ENCODE peak calls at places on chromosomes 3 and 15, in nine cellular contexts. One of them, this sample, is unnamed.

GRCh38 chr15:67126551-67127333 is 61.3 kb downstream of the SMAD3 start:
- DNase-seq in A549: no peak
- DNase-seq in transverse colon: no peak
- DNase-seq in cardiac muscle cell: no peak
- DNase-seq in PC-3: peak; percentile 49
- DNase-seq in IMR-90: no peak
- DNase-seq in ovary: no peak
- DNase-seq in right cardiac atrium: no peak
- DNase-seq in psoas muscle: no peak
- DNase-seq in this sample: no peak

GRCh38 chr3:23823620-23824019 is 17.9 kb downstream of the UBE2E1 start:
- DNase-seq in A549: no peak
- DNase-seq in transverse colon: no peak
- DNase-seq in cardiac muscle cell: no peak
- DNase-seq in PC-3: no peak
- DNase-seq in IMR-90: no peak
- DNase-seq in ovary: no peak
- DNase-seq in right cardiac atrium: no peak
- DNase-seq in psoas muscle: no peak
- DNase-seq in this sample: no peak

GRCh38 chr15:89649013-89649625 is 6.1 kb downstream of the KIF7 start:
- DNase-seq in A549: no peak
- DNase-seq in transverse colon: no peak
- DNase-seq in cardiac muscle cell: no peak
- DNase-seq in PC-3: no peak
- DNase-seq in IMR-90: no peak
- DNase-seq in ovary: no peak
- DNase-seq in right cardiac atrium: no peak
- DNase-seq in psoas muscle: no peak
- DNase-seq in this sample: peak; percentile 17

GRCh38 chr3:10770981-10771380 is 45.0 kb upstream of the SLC6A11 start:
- DNase-seq in A549: no peak
- DNase-seq in transverse colon: no peak
- DNase-seq in cardiac muscle cell: no peak
- DNase-seq in PC-3: no peak
- DNase-seq in IMR-90: no peak
- DNase-seq in ovary: no peak
- DNase-seq in right cardiac atrium: no peak
- DNase-seq in psoas muscle: no peak
- DNase-seq in this sample: no peak

GRCh38 chr3:20537234-20537633 is 351.2 kb upstream of the SGO1 start:
- DNase-seq in A549: no peak
- DNase-seq in transverse colon: no peak
- DNase-seq in cardiac muscle cell: no peak
- DNase-seq in PC-3: no peak
- DNase-seq in IMR-90: no peak
- DNase-seq in ovary: no peak
- DNase-seq in right cardiac atrium: no peak
- DNase-seq in psoas muscle: no peak
- DNase-seq in this sample: no peak

GRCh38 chr3:25412269-25412668 is 15.8 kb upstream of the RARB start:
- DNase-seq in A549: no peak
- DNase-seq in transverse colon: no peak
- DNase-seq in cardiac muscle cell: no peak
- DNase-seq in PC-3: peak; percentile 43
- DNase-seq in IMR-90: peak; percentile 16
- DNase-seq in ovary: no peak
- DNase-seq in right cardiac atrium: no peak
- DNase-seq in psoas muscle: no peak
- DNase-seq in this sample: no peak

GRCh38 chr3:63047068-63047467 is 171.9 kb upstream of the CADPS start:
- DNase-seq in A549: no peak
- DNase-seq in transverse colon: no peak
- DNase-seq in cardiac muscle cell: no peak
- DNase-seq in PC-3: no peak
- DNase-seq in IMR-90: no peak
- DNase-seq in ovary: no peak
- DNase-seq in right cardiac atrium: no peak
- DNase-seq in psoas muscle: peak; percentile 32
- DNase-seq in this sample: no peak

GRCh38 chr3:5019411-5020261 is 40.4 kb downstream of the BHLHE40 start:
- DNase-seq in A549: no peak
- DNase-seq in transverse colon: peak; percentile 47
- DNase-seq in cardiac muscle cell: no peak
- DNase-seq in PC-3: no peak
- DNase-seq in IMR-90: no peak
- DNase-seq in ovary: no peak
- DNase-seq in right cardiac atrium: no peak
- DNase-seq in psoas muscle: no peak
- DNase-seq in this sample: peak; percentile 56

GRCh38 chr15:73364070-73364469 is 4.7 kb downstream of the HCN4 start:
- DNase-seq in A549: no peak
- DNase-seq in transverse colon: no peak
- DNase-seq in cardiac muscle cell: no peak
- DNase-seq in PC-3: no peak
- DNase-seq in IMR-90: no peak
- DNase-seq in ovary: no peak
- DNase-seq in right cardiac atrium: no peak
- DNase-seq in psoas muscle: no peak
- DNase-seq in this sample: no peak

GRCh38 chr3:184631339-184631965 is 69.9 kb downstream of the EPHB3 start:
- DNase-seq in A549: no peak
- DNase-seq in transverse colon: no peak
- DNase-seq in cardiac muscle cell: no peak
- DNase-seq in PC-3: no peak
- DNase-seq in IMR-90: no peak
- DNase-seq in ovary: no peak
- DNase-seq in right cardiac atrium: no peak
- DNase-seq in psoas muscle: no peak
- DNase-seq in this sample: no peak

GRCh38 chr15:97840501-97840900 is 120.0 kb upstream of the ARRDC4 start:
- DNase-seq in A549: no peak
- DNase-seq in transverse colon: no peak
- DNase-seq in cardiac muscle cell: no peak
- DNase-seq in PC-3: no peak
- DNase-seq in IMR-90: no peak
- DNase-seq in ovary: no peak
- DNase-seq in right cardiac atrium: no peak
- DNase-seq in psoas muscle: no peak
- DNase-seq in this sample: no peak

GRCh38 chr3:158791259-158791920 is 10.5 kb upstream of the MFSD1 start:
- DNase-seq in A549: peak; percentile 54
- DNase-seq in transverse colon: no peak
- DNase-seq in cardiac muscle cell: peak; percentile 90
- DNase-seq in PC-3: peak; percentile 78
- DNase-seq in IMR-90: peak; percentile 86
- DNase-seq in ovary: no peak
- DNase-seq in right cardiac atrium: peak; percentile 33
- DNase-seq in psoas muscle: no peak
- DNase-seq in this sample: no peak

GRCh38 chr3:149480326-149481017 is 6.0 kb downstream of the TM4SF4 start:
- DNase-seq in A549: peak; percentile 85
- DNase-seq in transverse colon: peak; percentile 81
- DNase-seq in cardiac muscle cell: peak; percentile 94
- DNase-seq in PC-3: peak; percentile 94
- DNase-seq in IMR-90: peak; percentile 91
- DNase-seq in ovary: peak; percentile 77
- DNase-seq in right cardiac atrium: peak; percentile 83
- DNase-seq in psoas muscle: peak; percentile 83
- DNase-seq in this sample: peak; percentile 83

GRCh38 chr15:68417051-68417450 is 14.9 kb downstream of the ITGA11 start:
- DNase-seq in A549: no peak
- DNase-seq in transverse colon: no peak
- DNase-seq in cardiac muscle cell: no peak
- DNase-seq in PC-3: no peak
- DNase-seq in IMR-90: no peak
- DNase-seq in ovary: no peak
- DNase-seq in right cardiac atrium: no peak
- DNase-seq in psoas muscle: no peak
- DNase-seq in this sample: no peak

GRCh38 chr3:130649061-130649654 is 97.5 kb downstream of the PIK3R4 start:
- DNase-seq in A549: no peak
- DNase-seq in transverse colon: no peak
- DNase-seq in cardiac muscle cell: no peak
- DNase-seq in PC-3: no peak
- DNase-seq in IMR-90: no peak
- DNase-seq in ovary: no peak
- DNase-seq in right cardiac atrium: no peak
- DNase-seq in psoas muscle: no peak
- DNase-seq in this sample: no peak

GRCh38 chr3:494190-494589 is 297.6 kb downstream of the CHL1 start:
- DNase-seq in A549: no peak
- DNase-seq in transverse colon: no peak
- DNase-seq in cardiac muscle cell: no peak
- DNase-seq in PC-3: no peak
- DNase-seq in IMR-90: no peak
- DNase-seq in ovary: no peak
- DNase-seq in right cardiac atrium: no peak
- DNase-seq in psoas muscle: no peak
- DNase-seq in this sample: no peak
- H3K9me3 ChIP-seq in A549: no peaks in the 10 kb centered on the region
- H3K9me3 ChIP-seq in transverse colon: no peaks in the 10 kb centered on the region
- H3K9me3 ChIP-seq in cardiac muscle cell: no peaks in the 10 kb centered on the region
- H3K9me3 ChIP-seq in PC-3: no peaks in the 10 kb centered on the region
- H3K9me3 ChIP-seq in IMR-90: no peaks in the 10 kb centered on the region
- H3K9me3 ChIP-seq in ovary: no peaks in the 10 kb centered on the region
- H3K9me3 ChIP-seq in right cardiac atrium: no peaks in the 10 kb centered on the region
- H3K9me3 ChIP-seq in psoas muscle: no peaks in the 10 kb centered on the region
- H3K9me3 ChIP-seq in this sample: no peaks in the 10 kb centered on the region

DNA sequence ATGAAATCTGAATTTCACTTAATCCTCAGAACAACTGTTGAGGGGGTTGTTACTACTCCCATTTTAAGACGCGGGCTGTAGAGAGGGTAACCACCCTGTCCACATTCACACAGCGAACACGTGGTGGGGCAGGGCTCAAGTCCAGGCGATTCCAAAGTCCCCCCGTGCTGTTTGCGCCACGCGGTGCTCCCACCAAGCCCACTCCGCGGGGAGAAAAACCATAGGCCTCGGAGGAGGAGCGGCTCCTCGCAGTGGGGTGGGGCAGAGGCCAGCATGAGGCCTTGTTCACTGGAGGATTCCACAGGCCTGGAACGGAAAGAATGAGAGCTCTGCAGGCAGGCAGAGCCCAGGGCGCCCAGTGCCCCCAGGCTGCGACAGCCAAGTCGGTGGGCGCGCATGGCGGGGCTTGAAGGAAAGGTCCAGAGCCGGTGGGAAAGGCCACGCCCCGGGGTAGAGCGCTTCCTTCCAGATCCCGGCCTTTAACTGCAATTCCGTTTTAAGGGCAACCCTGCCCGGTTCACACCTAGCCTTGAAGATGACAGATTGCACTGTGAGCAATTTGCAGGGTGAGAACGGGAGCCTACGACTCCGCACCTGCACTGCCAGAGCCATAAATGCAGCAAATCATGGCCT is 161.8 kb upstream of the TBL1XR1 start:
- DNase-seq in A549: peak; percentile 29
- DNase-seq in transverse colon: peak; percentile 82
- DNase-seq in cardiac muscle cell: peak; percentile 24
- DNase-seq in PC-3: peak; percentile 46
- DNase-seq in IMR-90: no peak
- DNase-seq in ovary: peak; percentile 66
- DNase-seq in right cardiac atrium: peak; percentile 48
- DNase-seq in psoas muscle: peak; percentile 69
- DNase-seq in this sample: peak; percentile 86
- H3K4me1 ChIP-seq in A549: peaks cover 48% of the 10 kb centered on the region
- H3K4me1 ChIP-seq in transverse colon: peaks cover 59% of the 10 kb centered on the region
- H3K4me1 ChIP-seq in cardiac muscle cell: peaks cover 26% of the 10 kb centered on the region
- H3K4me1 ChIP-seq in PC-3: peaks cover 45% of the 10 kb centered on the region
- H3K4me1 ChIP-seq in IMR-90: peaks cover 27% of the 10 kb centered on the region
- H3K4me1 ChIP-seq in ovary: peaks cover 20% of the 10 kb centered on the region
- H3K4me1 ChIP-seq in right cardiac atrium: peaks cover 17% of the 10 kb centered on the region
- H3K4me1 ChIP-seq in psoas muscle: peaks cover 52% of the 10 kb centered on the region
- H3K4me1 ChIP-seq in this sample: peaks cover 59% of the 10 kb centered on the region

GRCh38 chr15:85414037-85414436 is 33.6 kb downstream of the AKAP13 start:
- DNase-seq in A549: no peak
- DNase-seq in transverse colon: no peak
- DNase-seq in cardiac muscle cell: no peak
- DNase-seq in PC-3: no peak
- DNase-seq in IMR-90: no peak
- DNase-seq in ovary: no peak
- DNase-seq in right cardiac atrium: no peak
- DNase-seq in psoas muscle: no peak
- DNase-seq in this sample: no peak
- H3K27ac ChIP-seq in A549: peak overlapping the region; percentile 81
- H3K27ac ChIP-seq in transverse colon: peak overlapping the region; percentile 54
- H3K27ac ChIP-seq in cardiac muscle cell: no peak overlapping the region
- H3K27ac ChIP-seq in PC-3: peak overlapping the region; percentile 96
- H3K27ac ChIP-seq in IMR-90: no peak overlapping the region
- H3K27ac ChIP-seq in ovary: no peak overlapping the region
- H3K27ac ChIP-seq in right cardiac atrium: no peak overlapping the region
- H3K27ac ChIP-seq in psoas muscle: no peak overlapping the region
- H3K27ac ChIP-seq in this sample: peak overlapping the region; percentile 39

GRCh38 chr3:128858167-128858566 is 21.3 kb upstream of the ACAD9 start:
- DNase-seq in A549: no peak
- DNase-seq in transverse colon: no peak
- DNase-seq in cardiac muscle cell: no peak
- DNase-seq in PC-3: no peak
- DNase-seq in IMR-90: no peak
- DNase-seq in ovary: no peak
- DNase-seq in right cardiac atrium: no peak
- DNase-seq in psoas muscle: no peak
- DNase-seq in this sample: no peak

GRCh38 chr3:128851601-128852000 is 27.8 kb upstream of the ACAD9 start:
- DNase-seq in A549: no peak
- DNase-seq in transverse colon: no peak
- DNase-seq in cardiac muscle cell: no peak
- DNase-seq in PC-3: no peak
- DNase-seq in IMR-90: no peak
- DNase-seq in ovary: no peak
- DNase-seq in right cardiac atrium: no peak
- DNase-seq in psoas muscle: no peak
- DNase-seq in this sample: no peak

GRCh38 chr3:128855574-128855973 is 23.8 kb upstream of the ACAD9 start:
- DNase-seq in A549: no peak
- DNase-seq in transverse colon: no peak
- DNase-seq in cardiac muscle cell: no peak
- DNase-seq in PC-3: no peak
- DNase-seq in IMR-90: no peak
- DNase-seq in ovary: no peak
- DNase-seq in right cardiac atrium: no peak
- DNase-seq in psoas muscle: no peak
- DNase-seq in this sample: no peak

GRCh38 chr3:128853826-128854225 is 25.6 kb upstream of the ACAD9 start:
- DNase-seq in A549: no peak
- DNase-seq in transverse colon: no peak
- DNase-seq in cardiac muscle cell: no peak
- DNase-seq in PC-3: no peak
- DNase-seq in IMR-90: no peak
- DNase-seq in ovary: no peak
- DNase-seq in right cardiac atrium: no peak
- DNase-seq in psoas muscle: no peak
- DNase-seq in this sample: no peak

DNA sequence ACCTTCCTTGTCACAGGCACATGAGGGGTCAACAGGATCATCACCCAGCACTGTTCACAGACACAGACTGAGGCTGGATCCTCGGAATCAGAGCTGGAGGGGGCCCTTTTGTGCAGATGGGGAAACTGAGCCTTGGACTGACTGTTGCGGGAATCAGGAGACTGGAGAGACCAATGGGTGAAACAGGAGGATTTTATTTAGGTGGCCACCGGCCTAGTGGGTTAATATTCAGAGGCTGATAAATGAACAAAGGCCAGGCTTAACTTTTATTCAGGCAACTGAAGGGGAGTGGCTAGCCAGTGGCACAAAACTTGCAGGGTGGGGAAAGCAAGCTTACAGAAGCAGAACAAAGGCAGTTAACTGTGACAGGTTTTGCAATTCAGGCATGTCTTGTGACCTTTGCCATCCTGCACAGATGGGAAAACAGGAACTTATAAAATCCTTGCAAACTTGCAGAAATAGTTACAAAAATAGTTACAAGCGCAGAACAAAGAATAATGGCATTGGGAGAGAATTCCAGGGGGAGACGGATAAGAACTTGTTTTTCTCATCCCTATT is 25.0 kb upstream of the ACAD9 start:
- DNase-seq in A549: no peak
- DNase-seq in transverse colon: no peak
- DNase-seq in cardiac muscle cell: no peak
- DNase-seq in PC-3: no peak
- DNase-seq in IMR-90: no peak
- DNase-seq in ovary: no peak
- DNase-seq in right cardiac atrium: no peak
- DNase-seq in psoas muscle: no peak
- DNase-seq in this sample: no peak
- H3K9me3 ChIP-seq in A549: peaks cover 38% of the 10 kb centered on the region
- H3K9me3 ChIP-seq in transverse colon: peaks cover 22% of the 10 kb centered on the region
- H3K9me3 ChIP-seq in cardiac muscle cell: no peaks in the 10 kb centered on the region
- H3K9me3 ChIP-seq in PC-3: peaks cover 9% of the 10 kb centered on the region
- H3K9me3 ChIP-seq in IMR-90: peaks cover 28% of the 10 kb centered on the region
- H3K9me3 ChIP-seq in ovary: peaks cover 2% of the 10 kb centered on the region
- H3K9me3 ChIP-seq in right cardiac atrium: peaks cover 2% of the 10 kb centered on the region
- H3K9me3 ChIP-seq in psoas muscle: peaks cover 3% of the 10 kb centered on the region
- H3K9me3 ChIP-seq in this sample: no peaks in the 10 kb centered on the region

This sample was measured in left lung.